ENCODE peak calls at places on chromosomes 6 and 20, in nine cellular contexts. F, T, E, I, K, Z, U, A and D are unnamed samples.

GRCh38 chr20:25605146-25605545 is 18.7 kb downstream of the NANP start:
- DNase-seq in K (no peak), F (no peak), A (no peak), T (no peak), E (no peak), Z (no peak), U (no peak), I (no peak), D (no peak)

GRCh38 chr6:134420638-134421181 is 102.8 kb upstream of the SGK1 start:
- DNase-seq in F (peak; percentile 93), E (no peak), Z (no peak), K (no peak), U (no peak), I (no peak), T (no peak), A (no peak), D (no peak)

GRCh38 chr6:36351152-36351571 is 14.5 kb upstream of the BNIP5 start:
- DNase-seq in Z (no peak), U (no peak), E (no peak), T (no peak), A (no peak), I (no peak), F (peak; percentile 54), K (no peak), D (no peak)

GRCh38 chr20:57102160-57102559 is 164.3 kb downstream of the BMP7 start:
- DNase-seq in I (no peak), Z (no peak), E (no peak), U (no peak), A (no peak), T (no peak), F (no peak), K (no peak), D (no peak)

GRCh38 chr20:46767127-46767761 is 57.8 kb downstream of the SLC2A10 start:
- DNase-seq in U (peak; percentile 95), A (peak; percentile 33), T (no peak), F (peak; percentile 57), I (peak; percentile 83), Z (no peak), K (peak; percentile 16), E (peak; percentile 23), D (peak; percentile 14)

GRCh38 chr6:35425284-35425683 is 26.9 kb upstream of the FANCE start:
- DNase-seq in I (no peak), F (peak; percentile 94), Z (no peak), U (no peak), A (no peak), T (no peak), E (no peak), K (no peak), D (peak; percentile 62)

GRCh38 chr6:103872219-103872618 is 987.5 kb downstream of the HACE1 start:
- DNase-seq in F (no peak), T (no peak), A (no peak), U (no peak), I (no peak), E (no peak), Z (no peak), K (no peak), D (no peak)

GRCh38 chr6:83096791-83097190 is 29.3 kb downstream of the DOP1A start:
- DNase-seq in E (no peak), A (no peak), K (no peak), I (no peak), T (no peak), F (no peak), Z (no peak), U (no peak), D (no peak)

GRCh38 chr6:11492444-11493300 is 44.9 kb upstream of the TMEM170B start:
- DNase-seq in F (peak; percentile 13), T (no peak), Z (no peak), I (no peak), E (no peak), A (no peak), U (no peak), K (no peak), D (peak; percentile 32)